ENCODE peak calls at places on chromosomes 12 and 14, in five cellular contexts. O, X, L, U and K are unnamed samples.
A peak's percentile ranks its signal among the peaks of the same experiment; 100 is the strongest.

GRCh38 chr12:54558311-54558710 is 8.9 kb downstream of the PDE1B start:
- DNase-seq in O (no peak), X (no peak), L (no peak), U (no peak), K (no peak)

GRCh38 chr12:15172423-15172822 is 48.8 kb downstream of the RERG start:
- DNase-seq in X (no peak), L (no peak), U (no peak), O (no peak), K (no peak)

GRCh38 chr12:89326260-89327040 is 25.9 kb downstream of the DUSP6 start:
- DNase-seq in U (no peak), O (no peak), L (no peak), X (no peak), K (no peak)

GRCh38 chr12:88242161-88242925 is 100.2 kb downstream of the TMTC3 start:
- DNase-seq in O (no peak), L (no peak), X (no peak), U (no peak), K (peak; percentile 95)

GRCh38 chr12:131919366-131920156 is 9.5 kb upstream of the PUS1 start:
- DNase-seq in L (no peak), O (no peak), X (no peak), U (no peak), K (no peak)

GRCh38 chr12:99131761-99132199 is 486.7 kb downstream of the APAF1 start:
- DNase-seq in L (peak; percentile 84), O (peak; percentile 54), U (no peak), X (no peak), K (no peak)

GRCh38 chr12:113186033-113186365 is 478 bp downstream of the RITA1 start:
- DNase-seq in L (no peak), U (no peak), X (no peak), O (no peak), K (no peak)

GRCh38 chr12:69821441-69822204 is 3.4 kb upstream of the MYRFL start:
- DNase-seq in X (no peak), U (no peak), O (no peak), L (peak; percentile 82), K (no peak)

GRCh38 chr14:89910706-89911017 is 43.9 kb downstream of the EFCAB11 start:
- DNase-seq in X (no peak), L (no peak), O (no peak), U (no peak), K (no peak)

GRCh38 chr14:72962829-72963312 is 36.6 kb downstream of the DCAF4 start:
- DNase-seq in L (peak; percentile 58), X (no peak), O (no peak), U (no peak), K (no peak)

GRCh38 chr12:18895946-18896345 is 158.0 kb downstream of the CAPZA3 start:
- DNase-seq in X (no peak), O (peak; percentile 77), U (no peak), L (no peak), K (no peak)

GRCh38 chr12:19916982-19917381 is 451.4 kb upstream of the PDE3A start:
- DNase-seq in O (no peak), U (no peak), X (no peak), L (no peak), K (no peak)

GRCh38 chr14:102775855-102776760 is 1.1 kb upstream of the TRAF3 start:
- DNase-seq in U (peak; percentile 33), L (no peak), X (no peak), O (no peak), K (no peak)

GRCh38 chr14:24605435-24606190 is 3.9 kb downstream of the GZMH start:
- DNase-seq in U (peak; percentile 68), X (no peak), L (peak; percentile 21), O (no peak), K (no peak)

GRCh38 chr12:9064815-9065606 is 50.7 kb downstream of the A2M start:
- DNase-seq in U (no peak), L (no peak), X (peak; percentile 84), O (peak; percentile 79), K (no peak)

GRCh38 chr12:30126944-30127343 is 343.2 kb upstream of the TMTC1 start:
- DNase-seq in U (no peak), L (no peak), X (no peak), O (no peak), K (no peak)

GRCh38 chr12:2284857-2285256 is 232.1 kb downstream of the CACNA1C start:
- DNase-seq in L (peak; percentile 93), U (peak; percentile 21), X (peak; percentile 81), O (peak; percentile 86), K (no peak)

GRCh38 chr12:75196865-75197264 is 12.8 kb downstream of the KCNC2 start:
- DNase-seq in X (no peak), U (no peak), O (no peak), L (no peak), K (peak; percentile 79)

GRCh38 chr12:80556566-80556965 is 112.5 kb downstream of the PTPRQ start:
- DNase-seq in L (no peak), O (no peak), X (no peak), U (no peak), K (no peak)

GRCh38 chr14:99562848-99563748 is 40.9 kb downstream of the CCDC85C start:
- DNase-seq in U (no peak), O (peak; percentile 82), X (peak; percentile 89), L (peak; percentile 89), K (no peak)

GRCh38 chr12:89252284-89252683 is 100.0 kb downstream of the DUSP6 start:
- DNase-seq in X (no peak), U (no peak), O (no peak), L (no peak), K (no peak)

GRCh38 chr12:120936197-120936596 is 32.0 kb upstream of the SPPL3 start:
- DNase-seq in L (no peak), X (no peak), O (peak; percentile 19), U (no peak), K (no peak)

GRCh38 chr12:53118771-53119300 is 15.6 kb downstream of the SOAT2 start:
- DNase-seq in L (no peak), U (no peak), X (no peak), O (no peak), K (no peak)

GRCh38 chr14:55114720-55115119 is 14.3 kb upstream of the LGALS3 start:
- DNase-seq in L (no peak), O (no peak), X (no peak), U (no peak), K (no peak)

GRCh38 chr12:51951843-51952722 is 584 bp downstream of the ACVR1B start:
- DNase-seq in O (no peak), X (peak; percentile 70), L (no peak), U (peak; percentile 24), K (no peak)

GRCh38 chr12:48933664-48934311 is 8.5 kb upstream of the FKBP11 start:
- DNase-seq in O (no peak), U (no peak), L (no peak), X (no peak), K (no peak)